ENCODE peak calls at places on chromosomes 13 and 19, in eight cellular contexts. L is upper lobe of right lung; K is cardiac fibroblast; Y is nucleus accumbens; J is hippocampal formation; N is activated CD4-positive, alpha-beta T cell treated with anti-CD3 and anti-CD28 coated beads, Interleukin-2, amount 50 U/mL, for 24 hours; U is T-helper 1 cell; M is mesenchymal stem cell. W is an unnamed sample.

GRCh38 chr19:45047188-45047797 is 8.4 kb downstream of the CLASRP start:
- DNase-seq in L (no peak), K (no peak), Y (no peak), J (no peak), N (no peak), U (no peak), M (no peak), W (peak; percentile 74)

GRCh38 chr13:21936674-21937073 is 265.8 kb downstream of the FGF9 start:
- DNase-seq in L (no peak), K (no peak), Y (no peak), J (no peak), N (no peak), U (no peak), M (no peak), W (no peak)

GRCh38 chr13:25380082-25380481 is 8.3 kb downstream of the ATP8A2 start:
- DNase-seq in L (no peak), K (no peak), Y (no peak), J (no peak), N (no peak), U (no peak), M (no peak), W (no peak)

GRCh38 chr13:23069571-23069970 is 111.2 kb upstream of the SGCG start:
- DNase-seq in L (no peak), K (peak; percentile 70), Y (no peak), J (no peak), N (no peak), U (no peak), M (no peak), W (no peak)

GRCh38 chr19:16078759-16079707 is 2.7 kb downstream of the TPM4 start:
- DNase-seq in L (peak; percentile 60), K (peak; percentile 98), Y (no peak), J (no peak), N (no peak), U (peak; percentile 96), M (peak; percentile 95), W (peak; percentile 79)

GRCh38 chr19:42634409-42635232 is 39.9 kb upstream of the CEACAM8 start:
- DNase-seq in L (no peak), K (peak; percentile 55), Y (no peak), J (no peak), N (no peak), U (peak; percentile 32), M (no peak), W (no peak)

GRCh38 chr19:8449830-8450229 is 5.1 kb downstream of the HNRNPM start:
- DNase-seq in L (no peak), K (no peak), Y (no peak), J (no peak), N (no peak), U (no peak), M (no peak), W (no peak)

GRCh38 chr13:51785592-51786424 is 18.2 kb downstream of the DHRS12 start:
- DNase-seq in L (no peak), K (peak; percentile 40), Y (no peak), J (no peak), N (no peak), U (no peak), M (peak; percentile 62), W (no peak)

GRCh38 chr13:37716395-37716794 is 117.8 kb upstream of the POSTN start:
- DNase-seq in L (no peak), K (peak; percentile 74), Y (no peak), J (no peak), N (no peak), U (no peak), M (peak; percentile 28), W (no peak)

GRCh38 chr19:1407662-1408299 is 395 bp downstream of the DAZAP1 start:
- DNase-seq in L (peak; percentile 83), K (no peak), Y (no peak), J (no peak), N (no peak), U (no peak), M (no peak), W (no peak)

GRCh38 chr13:38954291-38954690 is 36.3 kb downstream of the STOML3 start:
- DNase-seq in L (no peak), K (peak; percentile 5), Y (no peak), J (no peak), N (no peak), U (no peak), M (peak; percentile 3), W (no peak)

GRCh38 chr13:30545320-30545719 is 72.4 kb upstream of the USPL1 start:
- DNase-seq in L (no peak), K (no peak), Y (no peak), J (no peak), N (no peak), U (no peak), M (no peak), W (no peak)

GRCh38 chr13:75836441-75836840 is 200.3 kb downstream of the LMO7 start:
- DNase-seq in L (peak; percentile 69), K (no peak), Y (no peak), J (no peak), N (no peak), U (no peak), M (no peak), W (no peak)

GRCh38 chr19:15200575-15201364 is at the start of gene NOTCH3:
- DNase-seq in L (no peak), K (no peak), Y (no peak), J (no peak), N (no peak), U (no peak), M (no peak), W (no peak)

GRCh38 chr13:82797876-82798275 is 1084.4 kb downstream of the SLITRK1 start:
- DNase-seq in L (no peak), K (no peak), Y (no peak), J (no peak), N (no peak), U (no peak), M (no peak), W (no peak)

GRCh38 chr13:100131863-100132574 is 43.1 kb downstream of the PCCA start:
- DNase-seq in L (no peak), K (peak; percentile 97), Y (no peak), J (no peak), N (no peak), U (peak; percentile 55), M (peak; percentile 93), W (no peak)

GRCh38 chr19:11382898-11383705 is 1.0 kb downstream of the EPOR start:
- DNase-seq in L (peak; percentile 85), K (peak; percentile 27), Y (no peak), J (no peak), N (no peak), U (peak; percentile 57), M (peak; percentile 65), W (peak; percentile 65)

GRCh38 chr13:27918041-27918917 is 1.5 kb upstream of the PDX1 start:
- DNase-seq in L (no peak), K (no peak), Y (no peak), J (no peak), N (no peak), U (no peak), M (no peak), W (no peak)